ENCODE peak calls at places on chromosome 17, in four cellular contexts. One of them, this sample, is unnamed.
A peak's percentile ranks its signal among the peaks of the same experiment; 100 is the strongest.

GRCh38 chr17:12085076-12085949 is 64.6 kb downstream of the MAP2K4 start:
- DNase-seq in upper lobe of right lung: no peak
- DNase-seq in A549: peak; percentile 8
- DNase-seq in OCI-LY7: no peak
- DNase-seq in this sample: no peak

GRCh38 chr17:17493249-17493985 is 2.8 kb downstream of the RASD1 start:
- DNase-seq in OCI-LY7: no peak
- DNase-seq in A549: no peak
- DNase-seq in upper lobe of right lung: peak; percentile 67
- DNase-seq in this sample: no peak

GRCh38 chr17:66964930-66965800 is 658 bp downstream of the CACNG4 start:
- DNase-seq in OCI-LY7: no peak
- DNase-seq in A549: peak; percentile 47
- DNase-seq in upper lobe of right lung: no peak
- DNase-seq in this sample: peak; percentile 21

GRCh38 chr17:76278952-76279741 is 14.0 kb downstream of the UBALD2 start:
- DNase-seq in A549: peak; percentile 78
- DNase-seq in OCI-LY7: peak; percentile 88
- DNase-seq in upper lobe of right lung: peak; percentile 94
- DNase-seq in this sample: peak; percentile 87

GRCh38 chr17:81429813-81430510 is 34.7 kb downstream of the BAHCC1 start:
- DNase-seq in upper lobe of right lung: no peak
- DNase-seq in OCI-LY7: no peak
- DNase-seq in A549: no peak
- DNase-seq in this sample: peak; percentile 42

GRCh38 chr17:6555331-6556120 is 829 bp downstream of the PITPNM3 start:
- DNase-seq in A549: no peak
- DNase-seq in upper lobe of right lung: peak; percentile 79
- DNase-seq in OCI-LY7: no peak
- DNase-seq in this sample: no peak

GRCh38 chr17:28402844-28403243 is 3.2 kb downstream of the SLC46A1 start:
- DNase-seq in A549: no peak
- DNase-seq in upper lobe of right lung: no peak
- DNase-seq in OCI-LY7: no peak
- DNase-seq in this sample: no peak

GRCh38 chr17:10744509-10745000 is 14.7 kb upstream of the TMEM220 start:
- DNase-seq in upper lobe of right lung: no peak
- DNase-seq in A549: no peak
- DNase-seq in OCI-LY7: no peak
- DNase-seq in this sample: no peak

GRCh38 chr17:34203018-34203646 is 52.0 kb upstream of the CCL2 start:
- DNase-seq in A549: no peak
- DNase-seq in upper lobe of right lung: no peak
- DNase-seq in OCI-LY7: no peak
- DNase-seq in this sample: no peak

GRCh38 chr17:9575381-9576072 is at the start of gene STX8:
- DNase-seq in A549: peak; percentile 94
- DNase-seq in upper lobe of right lung: peak; percentile 97
- DNase-seq in OCI-LY7: peak; percentile 91
- DNase-seq in this sample: peak; percentile 82

GRCh38 chr17:59365383-59365981 is 34.0 kb downstream of the YPEL2 start:
- DNase-seq in OCI-LY7: peak; percentile 35
- DNase-seq in A549: no peak
- DNase-seq in upper lobe of right lung: no peak
- DNase-seq in this sample: no peak

GRCh38 chr17:29172589-29172988 is 7.6 kb downstream of the MYO18A start:
- DNase-seq in OCI-LY7: no peak
- DNase-seq in A549: no peak
- DNase-seq in upper lobe of right lung: no peak
- DNase-seq in this sample: no peak

GRCh38 chr17:177762-178161 is 3.7 kb downstream of the DOC2B start:
- DNase-seq in A549: no peak
- DNase-seq in upper lobe of right lung: no peak
- DNase-seq in OCI-LY7: no peak
- DNase-seq in this sample: no peak

GRCh38 chr17:38663125-38663751 is 11.5 kb downstream of the EPOP start:
- DNase-seq in A549: peak; percentile 88
- DNase-seq in OCI-LY7: peak; percentile 78
- DNase-seq in upper lobe of right lung: peak; percentile 82
- DNase-seq in this sample: peak; percentile 88

GRCh38 chr17:49581645-49581992 is 5.9 kb downstream of the NXPH3 start:
- DNase-seq in OCI-LY7: no peak
- DNase-seq in A549: no peak
- DNase-seq in upper lobe of right lung: no peak
- DNase-seq in this sample: no peak

GRCh38 chr17:72955391-72956140 is 136.9 kb downstream of the SLC39A11 start:
- DNase-seq in OCI-LY7: no peak
- DNase-seq in upper lobe of right lung: no peak
- DNase-seq in A549: no peak
- DNase-seq in this sample: no peak

GRCh38 chr17:62444063-62444462 is 20.4 kb downstream of the METTL2A start:
- DNase-seq in upper lobe of right lung: no peak
- DNase-seq in A549: no peak
- DNase-seq in OCI-LY7: no peak
- DNase-seq in this sample: no peak

GRCh38 chr17:4566785-4567184 is 6.4 kb upstream of the GGT6 start:
- DNase-seq in upper lobe of right lung: peak; percentile 57
- DNase-seq in A549: peak; percentile 70
- DNase-seq in OCI-LY7: peak; percentile 76
- DNase-seq in this sample: peak; percentile 56

GRCh38 chr17:83161298-83162034 is 82.1 kb downstream of the METRNL start:
- DNase-seq in OCI-LY7: no peak
- DNase-seq in A549: no peak
- DNase-seq in upper lobe of right lung: peak; percentile 40
- DNase-seq in this sample: no peak

GRCh38 chr17:20085283-20085875 is 76.2 kb downstream of the SPECC1 start:
- DNase-seq in A549: no peak
- DNase-seq in upper lobe of right lung: no peak
- DNase-seq in OCI-LY7: no peak
- DNase-seq in this sample: no peak

GRCh38 chr17:81869221-81870154 is 1.6 kb downstream of the ARHGDIA start:
- DNase-seq in OCI-LY7: peak; percentile 69
- DNase-seq in upper lobe of right lung: peak; percentile 70
- DNase-seq in A549: peak; percentile 69
- DNase-seq in this sample: peak; percentile 71

GRCh38 chr17:41420134-41420533 is 4.3 kb downstream of the KRT37 start:
- DNase-seq in OCI-LY7: no peak
- DNase-seq in A549: no peak
- DNase-seq in upper lobe of right lung: no peak
- DNase-seq in this sample: no peak

GRCh38 chr17:75003070-75003956 is 9.2 kb upstream of the MRPL58 start:
- DNase-seq in A549: no peak
- DNase-seq in OCI-LY7: no peak
- DNase-seq in upper lobe of right lung: no peak
- DNase-seq in this sample: no peak

GRCh38 chr17:50211249-50212120 is 10.1 kb upstream of the COL1A1 start:
- DNase-seq in A549: no peak
- DNase-seq in upper lobe of right lung: no peak
- DNase-seq in OCI-LY7: no peak
- DNase-seq in this sample: no peak

GRCh38 chr17:49327835-49328784 is 33.9 kb downstream of the ZNF652 start:
- DNase-seq in A549: no peak
- DNase-seq in upper lobe of right lung: no peak
- DNase-seq in OCI-LY7: peak; percentile 49
- DNase-seq in this sample: no peak

GRCh38 chr17:38579934-38580333 is 25.8 kb downstream of the SRCIN1 start:
- DNase-seq in upper lobe of right lung: no peak
- DNase-seq in OCI-LY7: no peak
- DNase-seq in A549: peak; percentile 68
- DNase-seq in this sample: no peak

GRCh38 chr17:35083071-35083470 is 19.6 kb upstream of the RFFL start:
- DNase-seq in upper lobe of right lung: no peak
- DNase-seq in OCI-LY7: no peak
- DNase-seq in A549: no peak
- DNase-seq in this sample: no peak

GRCh38 chr17:29663155-29663554 is 40.4 kb upstream of the CORO6 start:
- DNase-seq in upper lobe of right lung: no peak
- DNase-seq in OCI-LY7: no peak
- DNase-seq in A549: peak; percentile 56
- DNase-seq in this sample: no peak

GRCh38 chr17:35315283-35315682 is 58.1 kb downstream of the SLFN11 start:
- DNase-seq in A549: peak; percentile 20
- DNase-seq in upper lobe of right lung: no peak
- DNase-seq in OCI-LY7: no peak
- DNase-seq in this sample: no peak

GRCh38 chr17:48989100-48989499 is 8.1 kb upstream of the IGF2BP1 start:
- DNase-seq in upper lobe of right lung: no peak
- DNase-seq in A549: no peak
- DNase-seq in OCI-LY7: no peak
- DNase-seq in this sample: no peak

GRCh38 chr17:43671755-43672502 is 10.2 kb upstream of the MEOX1 start:
- DNase-seq in A549: no peak
- DNase-seq in upper lobe of right lung: no peak
- DNase-seq in OCI-LY7: no peak
- DNase-seq in this sample: no peak

GRCh38 chr17:14756469-14756868 is 455.6 kb downstream of the HS3ST3B1 start:
- DNase-seq in OCI-LY7: no peak
- DNase-seq in upper lobe of right lung: no peak
- DNase-seq in A549: no peak
- DNase-seq in this sample: no peak

GRCh38 chr17:55430531-55431228 is 9.0 kb upstream of the MMD start:
- DNase-seq in OCI-LY7: peak; percentile 55
- DNase-seq in upper lobe of right lung: no peak
- DNase-seq in A549: peak; percentile 50
- DNase-seq in this sample: no peak

GRCh38 chr17:78791840-78792709 is 10.0 kb upstream of the CYTH1 start:
- DNase-seq in OCI-LY7: no peak
- DNase-seq in upper lobe of right lung: no peak
- DNase-seq in A549: no peak
- DNase-seq in this sample: no peak

GRCh38 chr17:78789663-78790181 is 7.6 kb upstream of the CYTH1 start:
- DNase-seq in upper lobe of right lung: peak; percentile 90
- DNase-seq in A549: no peak
- DNase-seq in OCI-LY7: no peak
- DNase-seq in this sample: peak; percentile 79

GRCh38 chr17:78788451-78788850 is 6.4 kb upstream of the CYTH1 start:
- DNase-seq in OCI-LY7: no peak
- DNase-seq in A549: no peak
- DNase-seq in upper lobe of right lung: no peak
- DNase-seq in this sample: no peak

GRCh38 chr17:78789149-78789662 is 7.1 kb upstream of the CYTH1 start:
- DNase-seq in upper lobe of right lung: no peak
- DNase-seq in A549: no peak
- DNase-seq in OCI-LY7: no peak
- DNase-seq in this sample: no peak

GRCh38 chr17:78790552-78790951 is 8.5 kb upstream of the CYTH1 start:
- DNase-seq in upper lobe of right lung: no peak
- DNase-seq in OCI-LY7: no peak
- DNase-seq in A549: no peak
- DNase-seq in this sample: no peak
- H3K4me1 ChIP-seq in upper lobe of right lung: peaks cover 26% of the 10 kb centered on the region
- H3K4me1 ChIP-seq in OCI-LY7: no peaks in the 10 kb centered on the region
- H3K4me1 ChIP-seq in A549: peaks cover 13% of the 10 kb centered on the region
- H3K4me1 ChIP-seq in this sample: peaks cover 19% of the 10 kb centered on the region

GRCh38 chr17:39663340-39663687 is 1.8 kb upstream of the TCAP start:
- DNase-seq in upper lobe of right lung: no peak
- DNase-seq in OCI-LY7: no peak
- DNase-seq in A549: no peak
- DNase-seq in this sample: no peak
- H3K4me1 ChIP-seq in upper lobe of right lung: peaks cover 64% of the 10 kb centered on the region
- H3K4me1 ChIP-seq in OCI-LY7: peaks cover 4% of the 10 kb centered on the region
- H3K4me1 ChIP-seq in A549: peaks cover 58% of the 10 kb centered on the region
- H3K4me1 ChIP-seq in this sample: peaks cover 2% of the 10 kb centered on the region

GRCh38 chr17:1226308-1226707 is 43.9 kb upstream of the BHLHA9 start:
- DNase-seq in OCI-LY7: no peak
- DNase-seq in A549: no peak
- DNase-seq in upper lobe of right lung: no peak
- DNase-seq in this sample: no peak
- H3K4me1 ChIP-seq in OCI-LY7: peaks cover 47% of the 10 kb centered on the region
- H3K4me1 ChIP-seq in A549: peaks cover 13% of the 10 kb centered on the region
- H3K4me1 ChIP-seq in upper lobe of right lung: no peaks in the 10 kb centered on the region
- H3K4me1 ChIP-seq in this sample: peaks cover 3% of the 10 kb centered on the region

DNA sequence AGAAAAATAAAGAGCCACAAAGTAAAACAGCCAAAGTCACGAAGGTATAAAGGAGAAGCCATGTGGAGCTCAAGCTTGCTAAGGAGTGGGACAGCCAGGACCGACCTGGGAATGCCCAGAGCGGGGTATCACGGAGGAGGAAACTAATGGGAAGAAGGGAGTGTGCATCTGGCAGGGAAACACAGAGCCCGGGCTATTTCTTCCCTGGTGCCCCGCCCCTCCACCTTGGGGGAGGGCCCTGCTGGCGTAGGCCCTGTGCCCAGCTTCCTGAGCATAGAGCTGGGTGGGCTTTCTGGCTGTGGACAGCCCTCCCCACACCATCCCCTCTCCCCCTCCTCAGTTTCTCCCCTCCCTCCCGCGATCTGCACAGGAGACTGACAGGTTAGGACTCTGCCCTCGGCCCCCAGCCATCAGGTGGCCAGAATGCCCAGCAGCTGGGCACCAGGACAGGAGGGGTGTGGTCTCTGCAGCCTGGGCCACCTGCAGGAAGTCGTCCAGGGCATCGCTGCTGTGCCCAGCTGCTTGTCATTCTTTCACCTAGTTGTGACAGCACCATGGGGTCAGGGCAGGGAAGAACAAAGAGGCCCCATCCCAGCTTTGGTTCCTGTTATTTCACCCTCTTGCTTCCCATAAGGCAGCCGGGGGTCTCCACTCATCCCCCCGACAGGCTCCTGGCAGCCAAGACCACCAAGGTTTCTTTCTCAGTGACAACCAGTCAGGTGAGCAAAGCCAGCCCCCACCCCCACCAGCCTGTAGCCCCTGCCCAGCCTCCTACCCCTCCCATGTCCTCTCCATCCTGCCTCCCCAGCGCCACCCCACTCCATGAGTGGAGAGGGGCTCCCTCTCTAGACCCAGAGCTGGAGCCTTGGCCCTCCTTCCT is 7.1 kb upstream of the DCAF7 start:
- DNase-seq in upper lobe of right lung: peak; percentile 53
- DNase-seq in OCI-LY7: no peak
- DNase-seq in A549: no peak
- DNase-seq in this sample: peak; percentile 83
- H3K4me1 ChIP-seq in upper lobe of right lung: peaks cover 3% of the 10 kb centered on the region
- H3K4me1 ChIP-seq in OCI-LY7: no peaks in the 10 kb centered on the region
- H3K4me1 ChIP-seq in A549: no peaks in the 10 kb centered on the region
- H3K4me1 ChIP-seq in this sample: no peaks in the 10 kb centered on the region

GRCh38 chr17:77318021-77318420 is 177.3 kb downstream of the SEC14L1 start:
- DNase-seq in OCI-LY7: no peak
- DNase-seq in upper lobe of right lung: peak; percentile 40
- DNase-seq in A549: no peak
- DNase-seq in this sample: no peak
- H3K4me1 ChIP-seq in OCI-LY7: peaks cover 62% of the 10 kb centered on the region
- H3K4me1 ChIP-seq in upper lobe of right lung: peaks cover 54% of the 10 kb centered on the region
- H3K4me1 ChIP-seq in A549: peaks cover 69% of the 10 kb centered on the region
- H3K4me1 ChIP-seq in this sample: no peaks in the 10 kb centered on the region

This sample was measured in pancreas.